ENCODE peak calls at places on chromosomes 1 and 21, in five cellular contexts. One of them, this sample, is unnamed.

GRCh38 chr1:186236921-186237320 is 138.1 kb downstream of the TPR start:
- DNase-seq in mammary epithelial cell: peak
- DNase-seq in breast epithelium: no peak
- DNase-seq in AG10803: peak
- DNase-seq in mesothelial cell of epicardium: no peak
- DNase-seq in this sample: no peak

GRCh38 chr1:161182214-161182613 is 4.9 kb upstream of the B4GALT3 start:
- DNase-seq in mammary epithelial cell: peak
- DNase-seq in breast epithelium: no peak
- DNase-seq in AG10803: peak
- DNase-seq in mesothelial cell of epicardium: no peak
- DNase-seq in this sample: no peak

GRCh38 chr21:36260030-36260787 is 59.8 kb upstream of the MORC3 start:
- DNase-seq in AG10803: peak
- DNase-seq in mammary epithelial cell: peak
- DNase-seq in breast epithelium: no peak
- DNase-seq in mesothelial cell of epicardium: no peak
- DNase-seq in this sample: no peak

GRCh38 chr1:24903955-24904730 is 25.9 kb downstream of the RUNX3 start:
- DNase-seq in mammary epithelial cell: no peak
- DNase-seq in AG10803: no peak
- DNase-seq in mesothelial cell of epicardium: no peak
- DNase-seq in breast epithelium: peak
- DNase-seq in this sample: peak

GRCh38 chr1:67437961-67438360 is 7.8 kb upstream of the SERBP1 start:
- DNase-seq in AG10803: no peak
- DNase-seq in mammary epithelial cell: no peak
- DNase-seq in breast epithelium: no peak
- DNase-seq in mesothelial cell of epicardium: no peak
- DNase-seq in this sample: no peak

GRCh38 chr1:96473791-96474452 is 247.7 kb upstream of the PTBP2 start:
- DNase-seq in mammary epithelial cell: peak
- DNase-seq in AG10803: peak
- DNase-seq in breast epithelium: no peak
- DNase-seq in mesothelial cell of epicardium: no peak
- DNase-seq in this sample: no peak

GRCh38 chr1:216576246-216576645 is 147.0 kb downstream of the ESRRG start:
- DNase-seq in mammary epithelial cell: no peak
- DNase-seq in breast epithelium: no peak
- DNase-seq in AG10803: no peak
- DNase-seq in mesothelial cell of epicardium: no peak
- DNase-seq in this sample: no peak

GRCh38 chr1:208135354-208135753 is 108.8 kb downstream of the PLXNA2 start:
- DNase-seq in AG10803: peak
- DNase-seq in breast epithelium: no peak
- DNase-seq in mesothelial cell of epicardium: no peak
- DNase-seq in mammary epithelial cell: peak
- DNase-seq in this sample: no peak

GRCh38 chr1:30342535-30343141 is 380.7 kb downstream of the MATN1 start:
- DNase-seq in mesothelial cell of epicardium: no peak
- DNase-seq in breast epithelium: no peak
- DNase-seq in mammary epithelial cell: no peak
- DNase-seq in AG10803: no peak
- DNase-seq in this sample: no peak

GRCh38 chr1:167455786-167456446 is 62.4 kb downstream of the CD247 start:
- DNase-seq in breast epithelium: no peak
- DNase-seq in AG10803: no peak
- DNase-seq in mesothelial cell of epicardium: no peak
- DNase-seq in mammary epithelial cell: no peak
- DNase-seq in this sample: no peak

GRCh38 chr21:38831526-38832467 is 26.1 kb downstream of the ETS2 start:
- DNase-seq in AG10803: peak
- DNase-seq in mesothelial cell of epicardium: no peak
- DNase-seq in mammary epithelial cell: peak
- DNase-seq in breast epithelium: no peak
- DNase-seq in this sample: no peak

GRCh38 chr1:167272375-167272957 is 51.8 kb downstream of the POU2F1 start:
- DNase-seq in mesothelial cell of epicardium: no peak
- DNase-seq in mammary epithelial cell: no peak
- DNase-seq in AG10803: no peak
- DNase-seq in breast epithelium: no peak
- DNase-seq in this sample: no peak

GRCh38 chr21:43943512-43944110 is 68.5 kb upstream of the TRAPPC10 start:
- DNase-seq in breast epithelium: no peak
- DNase-seq in mammary epithelial cell: no peak
- DNase-seq in mesothelial cell of epicardium: no peak
- DNase-seq in AG10803: no peak
- DNase-seq in this sample: no peak

GRCh38 chr1:161706483-161707347 is at the start of gene FCRLA:
- DNase-seq in mesothelial cell of epicardium: no peak
- DNase-seq in AG10803: peak
- DNase-seq in breast epithelium: no peak
- DNase-seq in mammary epithelial cell: peak
- DNase-seq in this sample: no peak

GRCh38 chr1:212483154-212483505 is 50.4 kb downstream of the NENF start:
- DNase-seq in breast epithelium: no peak
- DNase-seq in mammary epithelial cell: no peak
- DNase-seq in AG10803: no peak
- DNase-seq in mesothelial cell of epicardium: no peak
- DNase-seq in this sample: no peak

GRCh38 chr1:60388092-60388987 is 314.8 kb upstream of the C1orf87 start:
- DNase-seq in mammary epithelial cell: no peak
- DNase-seq in AG10803: no peak
- DNase-seq in breast epithelium: no peak
- DNase-seq in mesothelial cell of epicardium: no peak
- DNase-seq in this sample: no peak

GRCh38 chr1:54053745-54054437 is 483 bp downstream of the TCEANC2 start:
- DNase-seq in mammary epithelial cell: peak
- DNase-seq in AG10803: peak
- DNase-seq in mesothelial cell of epicardium: no peak
- DNase-seq in breast epithelium: no peak
- DNase-seq in this sample: no peak

GRCh38 chr1:118912574-118912973 is 75.6 kb downstream of the TBX15 start:
- DNase-seq in AG10803: no peak
- DNase-seq in breast epithelium: no peak
- DNase-seq in mammary epithelial cell: no peak
- DNase-seq in mesothelial cell of epicardium: no peak
- DNase-seq in this sample: no peak

GRCh38 chr1:43058545-43059360 is 100.1 kb upstream of the SLC2A1 start:
- DNase-seq in AG10803: peak
- DNase-seq in breast epithelium: no peak
- DNase-seq in mesothelial cell of epicardium: no peak
- DNase-seq in mammary epithelial cell: peak
- DNase-seq in this sample: no peak

GRCh38 chr1:32350785-32351076 is 11.6 kb downstream of the FAM229A start:
- DNase-seq in mammary epithelial cell: no peak
- DNase-seq in breast epithelium: no peak
- DNase-seq in AG10803: no peak
- DNase-seq in mesothelial cell of epicardium: no peak
- DNase-seq in this sample: no peak

GRCh38 chr1:32351077-32351858 is 11.0 kb downstream of the FAM229A start:
- DNase-seq in mesothelial cell of epicardium: peak
- DNase-seq in AG10803: peak
- DNase-seq in mammary epithelial cell: peak
- DNase-seq in breast epithelium: peak
- DNase-seq in this sample: peak

GRCh38 chr1:32352831-32353383 is 9.4 kb downstream of the FAM229A start:
- DNase-seq in breast epithelium: no peak
- DNase-seq in AG10803: peak
- DNase-seq in mammary epithelial cell: no peak
- DNase-seq in mesothelial cell of epicardium: no peak
- DNase-seq in this sample: no peak

GRCh38 chr1:32353431-32353830 is 8.9 kb downstream of the FAM229A start:
- DNase-seq in breast epithelium: no peak
- DNase-seq in mesothelial cell of epicardium: no peak
- DNase-seq in AG10803: no peak
- DNase-seq in mammary epithelial cell: no peak
- DNase-seq in this sample: no peak

DNA sequence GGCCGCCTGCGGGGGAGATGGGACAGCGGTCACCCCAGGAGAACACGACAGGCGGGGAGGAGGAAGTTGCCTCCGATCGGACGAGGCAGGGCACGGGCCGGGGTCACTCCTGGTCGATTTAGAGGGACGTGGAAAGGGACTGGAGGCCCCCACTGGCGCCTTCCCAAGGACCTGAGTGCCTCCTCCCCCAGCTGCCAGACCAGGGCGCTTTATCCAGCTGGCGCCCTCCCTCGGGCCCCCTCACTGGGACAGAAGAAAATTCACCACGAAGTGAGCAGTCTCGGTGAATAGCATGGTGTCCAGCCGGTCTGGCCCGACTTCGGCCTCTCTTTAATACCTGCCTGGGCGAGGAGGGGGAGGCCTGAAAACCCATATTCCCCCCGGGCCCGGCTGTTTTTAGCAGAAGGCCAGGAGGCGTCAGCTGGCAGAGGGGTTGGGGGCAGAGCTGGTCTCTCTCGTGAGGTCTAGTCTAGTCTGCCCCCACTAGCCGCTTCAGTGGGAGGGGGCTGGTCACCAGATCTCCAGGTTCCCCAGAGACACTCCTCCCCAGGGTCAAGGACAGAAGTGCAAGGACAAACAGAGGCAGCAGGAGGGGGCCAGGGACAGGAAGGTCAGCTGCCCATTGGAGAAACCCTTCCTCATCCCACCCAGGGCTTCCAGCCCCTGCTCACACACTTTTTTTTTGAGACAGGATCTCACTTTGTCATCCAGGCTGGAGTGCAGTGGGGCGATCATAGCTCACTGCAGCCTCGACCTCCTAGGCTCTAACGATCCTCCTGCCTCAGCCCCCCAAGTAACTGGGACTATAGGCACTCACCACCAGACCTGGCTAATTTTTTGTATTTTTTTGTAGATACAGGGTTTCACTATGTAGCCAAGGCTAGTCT is 10.2 kb downstream of the FAM229A start:
- DNase-seq in breast epithelium: no peak
- DNase-seq in mesothelial cell of epicardium: no peak
- DNase-seq in mammary epithelial cell: no peak
- DNase-seq in AG10803: peak
- DNase-seq in this sample: peak
- TF ChIP-seq CTCF in breast epithelium: no peak
- TF ChIP-seq CTCF in mesothelial cell of epicardium: no peak
- TF ChIP-seq CTCF in mammary epithelial cell: no peak
- TF ChIP-seq CTCF in AG10803: peak
- TF ChIP-seq CTCF in this sample: no peak

GRCh38 chr1:173914366-173914871 is 2.7 kb downstream of the SERPINC1 start:
- DNase-seq in AG10803: no peak
- DNase-seq in mesothelial cell of epicardium: no peak
- DNase-seq in breast epithelium: no peak
- DNase-seq in mammary epithelial cell: peak
- DNase-seq in this sample: no peak
- TF ChIP-seq CTCF in AG10803: peak
- TF ChIP-seq CTCF in mesothelial cell of epicardium: peak
- TF ChIP-seq CTCF in breast epithelium: no peak
- TF ChIP-seq CTCF in mammary epithelial cell: peak
- TF ChIP-seq CTCF in this sample: peak

GRCh38 chr1:90394247-90394646 is 322.9 kb downstream of the BARHL2 start:
- DNase-seq in mammary epithelial cell: no peak
- DNase-seq in breast epithelium: no peak
- DNase-seq in mesothelial cell of epicardium: no peak
- DNase-seq in AG10803: no peak
- DNase-seq in this sample: peak

GRCh38 chr1:90391116-90391515 is 326.0 kb downstream of the BARHL2 start:
- DNase-seq in mesothelial cell of epicardium: no peak
- DNase-seq in AG10803: no peak
- DNase-seq in mammary epithelial cell: peak
- DNase-seq in breast epithelium: no peak
- DNase-seq in this sample: no peak

GRCh38 chr1:90393025-90393424 is 324.1 kb downstream of the BARHL2 start:
- DNase-seq in AG10803: no peak
- DNase-seq in breast epithelium: no peak
- DNase-seq in mammary epithelial cell: peak
- DNase-seq in mesothelial cell of epicardium: no peak
- DNase-seq in this sample: no peak

GRCh38 chr1:90400121-90400520 is 317.0 kb downstream of the BARHL2 start:
- DNase-seq in mammary epithelial cell: peak
- DNase-seq in AG10803: no peak
- DNase-seq in mesothelial cell of epicardium: no peak
- DNase-seq in breast epithelium: no peak
- DNase-seq in this sample: no peak

GRCh38 chr1:90396917-90397316 is 320.2 kb downstream of the BARHL2 start:
- DNase-seq in AG10803: no peak
- DNase-seq in mesothelial cell of epicardium: no peak
- DNase-seq in breast epithelium: no peak
- DNase-seq in mammary epithelial cell: no peak
- DNase-seq in this sample: no peak
- TF ChIP-seq CTCF in AG10803: no peak
- TF ChIP-seq CTCF in mesothelial cell of epicardium: no peak
- TF ChIP-seq CTCF in breast epithelium: no peak
- TF ChIP-seq CTCF in mammary epithelial cell: no peak
- TF ChIP-seq CTCF in this sample: no peak

GRCh38 chr1:33111965-33112364 is 31.0 kb downstream of the AZIN2 start:
- DNase-seq in AG10803: peak
- DNase-seq in mesothelial cell of epicardium: no peak
- DNase-seq in mammary epithelial cell: peak
- DNase-seq in breast epithelium: no peak
- DNase-seq in this sample: no peak
- TF ChIP-seq CTCF in AG10803: peak
- TF ChIP-seq CTCF in mesothelial cell of epicardium: no peak
- TF ChIP-seq CTCF in mammary epithelial cell: peak
- TF ChIP-seq CTCF in breast epithelium: no peak
- TF ChIP-seq CTCF in this sample: no peak

This sample was measured in left lung.